ENCODE peak calls at places on chromosome 3, in six cellular contexts. X is SK-N-SH, I is HepG2, W is HL-60, S is H1, K is GM12878. J is an unnamed sample.

GRCh38 chr3:178474526-178474925 is 61.7 kb upstream of the KCNMB2 start:
- DNase-seq in X (no peak), I (no peak), W (no peak), S (no peak), K (no peak), J (no peak)

GRCh38 chr3:22922317-22922716 is 280.8 kb upstream of the UBE2E2 start:
- DNase-seq in X (peak; percentile 8), I (no peak), W (no peak), S (no peak), K (no peak), J (no peak)

GRCh38 chr3:157310329-157311065 is 126.2 kb upstream of the PTX3 start:
- DNase-seq in X (no peak), I (no peak), W (no peak), S (no peak), K (no peak), J (no peak)

GRCh38 chr3:176951144-176951543 is 246.1 kb downstream of the TBL1XR1 start:
- DNase-seq in X (no peak), I (no peak), W (no peak), S (no peak), K (no peak), J (no peak)

GRCh38 chr3:64143399-64144130 is 81.7 kb downstream of the PRICKLE2 start:
- DNase-seq in X (no peak), I (no peak), W (no peak), S (no peak), K (no peak), J (no peak)

GRCh38 chr3:104810896-104811295 is 555.8 kb upstream of the ALCAM start:
- DNase-seq in X (no peak), I (no peak), W (no peak), S (no peak), K (no peak), J (no peak)

GRCh38 chr3:148075829-148076716 is 621.6 kb upstream of the AGTR1 start:
- DNase-seq in X (peak; percentile 49), I (peak; percentile 16), W (no peak), S (no peak), K (no peak), J (no peak)

GRCh38 chr3:103195201-103195600 is 760.4 kb downstream of the ZPLD1 start:
- DNase-seq in X (no peak), I (no peak), W (no peak), S (no peak), K (no peak), J (no peak)

GRCh38 chr3:8416965-8417364 is 84.7 kb upstream of the LMCD1 start:
- DNase-seq in X (no peak), I (no peak), W (peak; percentile 31), S (peak; percentile 50), K (no peak), J (peak; percentile 37)

GRCh38 chr3:32374788-32375595 is 16.7 kb upstream of the CMTM7 start:
- DNase-seq in X (peak; percentile 53), I (peak; percentile 63), W (peak; percentile 75), S (peak; percentile 82), K (peak; percentile 42), J (peak; percentile 54)

GRCh38 chr3:183493296-183494045 is 62.0 kb downstream of the KLHL6 start:
- DNase-seq in X (no peak), I (no peak), W (no peak), S (peak; percentile 26), K (no peak), J (no peak)

GRCh38 chr3:9884555-9885165 is 4.6 kb upstream of the CIDEC start:
- DNase-seq in X (no peak), I (peak; percentile 29), W (no peak), S (no peak), K (no peak), J (peak; percentile 86)

GRCh38 chr3:88433572-88433971 is 283.8 kb downstream of the C3orf38 start:
- DNase-seq in X (no peak), I (no peak), W (no peak), S (no peak), K (peak; percentile 35), J (no peak)

GRCh38 chr3:172229462-172229861 is 190.1 kb downstream of the FNDC3B start:
- DNase-seq in X (no peak), I (no peak), W (no peak), S (no peak), K (no peak), J (no peak)

GRCh38 chr3:172232579-172232978 is 193.2 kb downstream of the FNDC3B start:
- DNase-seq in X (no peak), I (no peak), W (no peak), S (no peak), K (no peak), J (no peak)

GRCh38 chr3:172233474-172234277 is 194.3 kb downstream of the FNDC3B start:
- DNase-seq in X (no peak), I (no peak), W (no peak), S (no peak), K (no peak), J (no peak)

GRCh38 chr3:172228041-172228440 is 188.7 kb downstream of the FNDC3B start:
- DNase-seq in X (no peak), I (no peak), W (no peak), S (no peak), K (no peak), J (no peak)

DNA sequence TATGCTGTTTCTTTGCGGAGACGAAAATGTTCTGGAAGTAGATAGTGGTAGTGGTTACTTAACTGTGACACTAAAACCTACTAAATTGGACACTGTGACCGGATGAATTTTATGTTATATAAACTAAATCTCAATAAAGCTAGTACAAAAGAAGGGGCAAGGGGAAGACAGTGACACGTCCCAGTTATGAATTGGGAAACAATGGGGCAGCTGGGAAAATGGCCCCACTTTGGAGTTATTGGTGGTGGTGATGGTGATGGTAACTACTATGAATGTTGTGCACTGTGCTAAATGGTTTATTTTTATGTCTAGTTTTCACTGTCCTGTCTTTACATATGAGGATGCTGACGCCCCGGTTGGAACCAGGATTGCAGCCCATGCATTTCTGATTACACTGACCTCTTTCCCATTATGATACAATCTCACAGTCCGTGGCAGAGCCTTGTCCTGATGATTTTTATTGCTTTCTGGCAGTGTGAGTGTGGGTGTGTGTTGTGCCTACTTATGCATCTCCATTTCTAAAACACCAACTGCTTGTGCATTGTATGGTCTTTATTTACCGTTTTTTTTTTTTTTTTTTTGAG is 192.0 kb downstream of the FNDC3B start:
- DNase-seq in X (no peak), I (no peak), W (no peak), S (no peak), K (no peak), J (no peak)
- TF ChIP-seq GABPA in X (no peak), I (no peak), W (no peak), S (no peak), K (no peak), J (no peak)

DNA sequence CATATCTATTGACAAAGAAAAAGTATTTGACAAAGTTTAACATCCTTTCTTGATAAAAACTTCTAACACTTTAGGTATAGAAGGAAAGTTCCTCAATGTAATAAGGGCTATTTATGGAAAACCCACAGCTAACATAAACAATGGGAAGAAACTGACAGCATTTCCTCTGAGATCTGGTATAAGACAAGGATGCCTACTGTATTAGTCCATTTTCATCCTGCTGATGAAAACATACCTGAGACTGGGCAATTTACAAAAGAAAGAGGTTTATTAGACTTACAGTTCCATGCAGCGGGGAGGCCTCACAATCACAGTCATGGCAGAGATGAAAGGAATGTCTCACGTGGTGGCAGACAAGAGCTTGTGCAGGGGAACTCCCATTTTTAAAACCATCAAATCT is 17.8 kb upstream of the CLDN1 start:
- DNase-seq in X (no peak), I (no peak), W (no peak), S (no peak), K (no peak), J (no peak)
- TF ChIP-seq GABPA in X (no peak), I (no peak), W (no peak), S (no peak), K (no peak), J (no peak)

GRCh38 chr3:130915567-130916292 is 21.8 kb downstream of the ATP2C1 start:
- DNase-seq in X (no peak), I (no peak), W (no peak), S (no peak), K (no peak), J (no peak)

GRCh38 chr3:130916507-130917167 is 22.8 kb downstream of the ATP2C1 start:
- DNase-seq in X (no peak), I (no peak), W (no peak), S (no peak), K (no peak), J (no peak)

DNA sequence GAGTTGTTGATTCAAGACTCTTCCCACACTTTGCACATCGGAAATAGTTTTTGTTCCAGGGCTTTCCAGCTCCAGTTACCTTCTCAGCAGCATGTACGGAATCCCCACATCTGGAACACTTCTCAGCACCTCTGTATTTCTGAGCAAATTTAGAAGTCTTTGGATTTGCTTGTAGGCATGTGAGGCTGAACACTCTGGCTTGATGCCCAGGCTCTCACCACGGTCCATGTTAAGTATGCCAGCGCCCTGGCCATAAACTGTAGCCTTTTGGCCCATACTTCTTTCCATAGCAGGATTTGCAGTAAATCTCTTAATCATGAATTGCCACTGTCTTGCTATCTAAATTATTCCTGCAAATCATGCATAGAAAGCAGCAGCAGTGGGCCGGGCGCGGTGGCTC is 24.4 kb downstream of the ATP2C1 start:
- DNase-seq in X (no peak), I (no peak), W (no peak), S (no peak), K (no peak), J (no peak)
- TF ChIP-seq GABPA in X (no peak), I (no peak), W (no peak), S (no peak), K (no peak), J (no peak)

DNA sequence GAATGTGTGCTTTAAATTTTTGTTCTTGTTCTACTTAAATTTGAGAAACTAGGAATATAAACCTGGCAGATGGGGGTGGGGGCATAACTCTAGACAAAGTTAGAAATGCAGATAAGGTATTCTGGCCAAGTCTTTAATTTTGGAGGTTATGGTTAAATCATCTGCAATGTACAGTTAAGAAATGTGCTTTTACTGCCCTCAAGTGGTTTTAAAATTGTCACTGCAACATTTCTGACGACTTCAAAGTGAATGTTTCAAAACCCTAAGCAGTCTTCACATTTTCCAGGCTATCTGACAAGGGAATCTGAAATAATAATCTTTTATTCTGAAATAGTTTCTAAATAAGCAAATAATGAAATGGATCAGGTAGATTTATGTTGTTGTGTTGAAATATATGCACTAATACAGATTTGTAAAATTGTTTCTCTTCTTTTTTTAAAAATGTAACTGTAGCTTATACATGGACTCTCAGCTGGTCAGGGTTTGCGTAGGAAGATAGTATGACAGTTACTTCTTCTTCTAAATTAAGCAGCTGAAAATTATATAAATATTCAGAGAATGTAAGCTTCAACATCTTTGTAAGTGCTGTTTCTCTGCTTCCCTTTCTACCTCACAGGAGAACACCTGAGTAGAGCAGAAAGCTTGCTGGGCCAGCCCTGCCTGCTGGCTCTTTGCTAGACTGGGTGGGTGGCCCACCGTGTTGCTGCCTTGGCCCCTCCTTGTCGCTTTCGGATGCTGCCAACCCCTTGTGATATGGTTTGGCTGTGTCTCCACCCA is 45.0 kb downstream of the SUCNR1 start:
- DNase-seq in X (peak; percentile 12), I (peak; percentile 34), W (peak; percentile 27), S (no peak), K (peak; percentile 16), J (no peak)
- TF ChIP-seq GABPA in X (no peak), I (no peak), W (no peak), S (no peak), K (no peak), J (no peak)

DNA sequence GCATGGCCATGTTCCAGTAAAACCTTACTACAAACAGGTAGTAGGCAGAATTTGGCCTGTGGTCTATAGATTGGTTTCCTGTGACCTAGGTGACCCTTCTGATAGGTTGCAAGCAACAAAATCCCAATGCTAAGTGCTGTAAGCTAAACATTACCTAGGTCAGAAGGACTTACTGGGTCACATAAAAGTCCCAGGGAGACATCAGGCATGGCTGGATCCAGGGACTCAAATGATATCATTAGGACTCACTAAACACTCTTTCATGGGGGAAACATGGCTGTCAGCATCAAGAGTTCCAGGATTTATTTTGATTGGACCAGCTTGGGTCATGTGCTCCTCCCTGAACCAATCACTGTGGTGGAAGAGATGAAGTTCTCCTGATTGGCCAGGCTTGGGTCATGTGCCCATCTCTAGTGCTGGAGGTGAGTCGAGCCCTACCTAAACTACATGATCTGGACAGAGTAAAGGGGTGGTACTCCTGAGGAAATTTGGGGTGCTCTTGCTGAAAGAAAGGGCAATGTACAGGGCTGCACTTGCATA is 16.8 kb upstream of the SLC6A1 start:
- DNase-seq in X (no peak), I (no peak), W (no peak), S (no peak), K (no peak), J (peak; percentile 51)
- TF ChIP-seq GABPA in X (no peak), I (no peak), W (no peak), S (no peak), K (no peak), J (no peak)